ENCODE peak calls at places on chromosomes 7 and 10, in eight cellular contexts. One of them, this sample, is unnamed.

GRCh38 chr7:107446531-107446930 is 23.3 kb upstream of the GPR22 start:
- DNase-seq in ascending aorta: no peak
- DNase-seq in transverse colon: no peak
- DNase-seq in neural progenitor cell: no peak
- DNase-seq in astrocyte of the spinal cord: peak
- DNase-seq in foreskin fibroblast: peak
- DNase-seq in A549: no peak
- DNase-seq in MCF 10A: peak
- DNase-seq in this sample: no peak

GRCh38 chr7:11345621-11346020 is 371.9 kb downstream of the PHF14 start:
- DNase-seq in transverse colon: no peak
- DNase-seq in A549: no peak
- DNase-seq in astrocyte of the spinal cord: peak
- DNase-seq in foreskin fibroblast: no peak
- DNase-seq in MCF 10A: no peak
- DNase-seq in ascending aorta: no peak
- DNase-seq in neural progenitor cell: no peak
- DNase-seq in this sample: no peak

GRCh38 chr7:2838451-2838850 is 5.7 kb downstream of the GNA12 start:
- DNase-seq in neural progenitor cell: no peak
- DNase-seq in astrocyte of the spinal cord: no peak
- DNase-seq in ascending aorta: no peak
- DNase-seq in A549: no peak
- DNase-seq in MCF 10A: no peak
- DNase-seq in foreskin fibroblast: no peak
- DNase-seq in transverse colon: no peak
- DNase-seq in this sample: no peak

GRCh38 chr10:126349676-126350075 is 38.6 kb downstream of the ADAM12 start:
- DNase-seq in MCF 10A: no peak
- DNase-seq in neural progenitor cell: no peak
- DNase-seq in transverse colon: no peak
- DNase-seq in foreskin fibroblast: no peak
- DNase-seq in ascending aorta: no peak
- DNase-seq in A549: no peak
- DNase-seq in astrocyte of the spinal cord: no peak
- DNase-seq in this sample: no peak

GRCh38 chr7:46131916-46132795 is 211.1 kb upstream of the IGFBP3 start:
- DNase-seq in astrocyte of the spinal cord: peak
- DNase-seq in ascending aorta: no peak
- DNase-seq in neural progenitor cell: peak
- DNase-seq in MCF 10A: peak
- DNase-seq in foreskin fibroblast: peak
- DNase-seq in A549: no peak
- DNase-seq in transverse colon: no peak
- DNase-seq in this sample: no peak

GRCh38 chr7:98149293-98149692 is 42.6 kb downstream of the LMTK2 start:
- DNase-seq in transverse colon: peak
- DNase-seq in neural progenitor cell: no peak
- DNase-seq in MCF 10A: no peak
- DNase-seq in ascending aorta: no peak
- DNase-seq in astrocyte of the spinal cord: no peak
- DNase-seq in A549: no peak
- DNase-seq in foreskin fibroblast: no peak
- DNase-seq in this sample: no peak

GRCh38 chr10:33657154-33657900 is 322.9 kb upstream of the NRP1 start:
- DNase-seq in ascending aorta: no peak
- DNase-seq in transverse colon: no peak
- DNase-seq in MCF 10A: peak
- DNase-seq in astrocyte of the spinal cord: peak
- DNase-seq in neural progenitor cell: no peak
- DNase-seq in A549: no peak
- DNase-seq in foreskin fibroblast: peak
- DNase-seq in this sample: no peak

GRCh38 chr7:123633553-123633952 is 22.1 kb upstream of the LMOD2 start:
- DNase-seq in ascending aorta: no peak
- DNase-seq in foreskin fibroblast: peak
- DNase-seq in transverse colon: no peak
- DNase-seq in A549: no peak
- DNase-seq in neural progenitor cell: no peak
- DNase-seq in astrocyte of the spinal cord: peak
- DNase-seq in MCF 10A: peak
- DNase-seq in this sample: no peak

GRCh38 chr10:106614293-106614692 is 550.2 kb downstream of the SORCS1 start:
- DNase-seq in A549: no peak
- DNase-seq in transverse colon: no peak
- DNase-seq in astrocyte of the spinal cord: no peak
- DNase-seq in neural progenitor cell: no peak
- DNase-seq in ascending aorta: no peak
- DNase-seq in foreskin fibroblast: no peak
- DNase-seq in MCF 10A: no peak
- DNase-seq in this sample: no peak

GRCh38 chr7:131606346-131607290 is 50.2 kb upstream of the PODXL start:
- DNase-seq in neural progenitor cell: peak
- DNase-seq in astrocyte of the spinal cord: no peak
- DNase-seq in foreskin fibroblast: no peak
- DNase-seq in transverse colon: no peak
- DNase-seq in A549: no peak
- DNase-seq in MCF 10A: peak
- DNase-seq in ascending aorta: no peak
- DNase-seq in this sample: no peak

GRCh38 chr10:47176903-47177860 is 122.8 kb upstream of the GDF10 start:
- DNase-seq in foreskin fibroblast: peak
- DNase-seq in transverse colon: no peak
- DNase-seq in neural progenitor cell: no peak
- DNase-seq in MCF 10A: no peak
- DNase-seq in ascending aorta: no peak
- DNase-seq in A549: no peak
- DNase-seq in astrocyte of the spinal cord: no peak
- DNase-seq in this sample: no peak

GRCh38 chr7:18257711-18258110 is 230.1 kb upstream of the PRPS1L1 start:
- DNase-seq in neural progenitor cell: no peak
- DNase-seq in MCF 10A: peak
- DNase-seq in astrocyte of the spinal cord: no peak
- DNase-seq in A549: no peak
- DNase-seq in ascending aorta: no peak
- DNase-seq in foreskin fibroblast: peak
- DNase-seq in transverse colon: no peak
- DNase-seq in this sample: no peak

DNA sequence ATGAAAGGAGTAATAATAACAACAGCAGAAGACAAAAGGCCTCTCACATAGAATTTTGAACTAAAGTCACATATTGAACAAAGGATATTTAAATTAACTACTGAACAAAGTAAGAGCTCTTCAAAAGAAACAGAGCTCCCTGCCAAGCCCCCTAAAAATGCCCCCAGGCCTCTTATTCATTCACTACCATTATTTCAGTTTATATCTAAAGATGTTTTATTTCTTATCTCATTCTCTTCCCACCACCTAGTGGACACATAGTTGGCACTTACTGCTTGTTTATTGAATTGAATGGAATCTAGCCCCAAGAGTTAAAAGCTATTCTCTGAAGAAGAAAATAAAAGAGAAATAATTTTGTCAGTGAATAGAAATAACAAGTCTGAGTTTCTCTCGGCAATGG is 37.4 kb downstream of the VCL start:
- DNase-seq in ascending aorta: no peak
- DNase-seq in transverse colon: no peak
- DNase-seq in foreskin fibroblast: peak
- DNase-seq in astrocyte of the spinal cord: no peak
- DNase-seq in MCF 10A: no peak
- DNase-seq in neural progenitor cell: no peak
- DNase-seq in A549: no peak
- DNase-seq in this sample: no peak
- TF ChIP-seq CTCF in ascending aorta: peak
- TF ChIP-seq CTCF in transverse colon: no peak
- TF ChIP-seq CTCF in foreskin fibroblast: peak
- TF ChIP-seq CTCF in astrocyte of the spinal cord: peak
- TF ChIP-seq CTCF in MCF 10A: peak
- TF ChIP-seq CTCF in neural progenitor cell: peak
- TF ChIP-seq CTCF in A549: peak
- TF ChIP-seq CTCF in this sample: no peak

GRCh38 chr10:69829792-69830191 is 28.1 kb downstream of the COL13A1 start:
- DNase-seq in foreskin fibroblast: no peak
- DNase-seq in MCF 10A: no peak
- DNase-seq in A549: no peak
- DNase-seq in neural progenitor cell: no peak
- DNase-seq in astrocyte of the spinal cord: no peak
- DNase-seq in ascending aorta: no peak
- DNase-seq in transverse colon: no peak
- DNase-seq in this sample: no peak
- TF ChIP-seq CTCF in foreskin fibroblast: no peak
- TF ChIP-seq CTCF in MCF 10A: no peak
- TF ChIP-seq CTCF in A549: no peak
- TF ChIP-seq CTCF in neural progenitor cell: no peak
- TF ChIP-seq CTCF in astrocyte of the spinal cord: no peak
- TF ChIP-seq CTCF in ascending aorta: no peak
- TF ChIP-seq CTCF in transverse colon: no peak
- TF ChIP-seq CTCF in this sample: no peak

GRCh38 chr10:128211953-128212727 is 85.9 kb upstream of the MKI67 start:
- DNase-seq in MCF 10A: peak
- DNase-seq in foreskin fibroblast: peak
- DNase-seq in transverse colon: peak
- DNase-seq in astrocyte of the spinal cord: peak
- DNase-seq in neural progenitor cell: peak
- DNase-seq in ascending aorta: peak
- DNase-seq in A549: peak
- DNase-seq in this sample: peak

GRCh38 chr10:128209862-128210214 is 83.6 kb upstream of the MKI67 start:
- DNase-seq in astrocyte of the spinal cord: no peak
- DNase-seq in MCF 10A: no peak
- DNase-seq in transverse colon: no peak
- DNase-seq in neural progenitor cell: no peak
- DNase-seq in foreskin fibroblast: no peak
- DNase-seq in ascending aorta: no peak
- DNase-seq in A549: no peak
- DNase-seq in this sample: peak

GRCh38 chr10:128206676-128207075 is 80.5 kb upstream of the MKI67 start:
- DNase-seq in MCF 10A: no peak
- DNase-seq in transverse colon: no peak
- DNase-seq in foreskin fibroblast: no peak
- DNase-seq in neural progenitor cell: no peak
- DNase-seq in ascending aorta: peak
- DNase-seq in A549: no peak
- DNase-seq in astrocyte of the spinal cord: no peak
- DNase-seq in this sample: peak

GRCh38 chr10:128210215-128211063 is 84.2 kb upstream of the MKI67 start:
- DNase-seq in astrocyte of the spinal cord: peak
- DNase-seq in transverse colon: peak
- DNase-seq in neural progenitor cell: peak
- DNase-seq in MCF 10A: peak
- DNase-seq in foreskin fibroblast: peak
- DNase-seq in ascending aorta: peak
- DNase-seq in A549: peak
- DNase-seq in this sample: peak

DNA sequence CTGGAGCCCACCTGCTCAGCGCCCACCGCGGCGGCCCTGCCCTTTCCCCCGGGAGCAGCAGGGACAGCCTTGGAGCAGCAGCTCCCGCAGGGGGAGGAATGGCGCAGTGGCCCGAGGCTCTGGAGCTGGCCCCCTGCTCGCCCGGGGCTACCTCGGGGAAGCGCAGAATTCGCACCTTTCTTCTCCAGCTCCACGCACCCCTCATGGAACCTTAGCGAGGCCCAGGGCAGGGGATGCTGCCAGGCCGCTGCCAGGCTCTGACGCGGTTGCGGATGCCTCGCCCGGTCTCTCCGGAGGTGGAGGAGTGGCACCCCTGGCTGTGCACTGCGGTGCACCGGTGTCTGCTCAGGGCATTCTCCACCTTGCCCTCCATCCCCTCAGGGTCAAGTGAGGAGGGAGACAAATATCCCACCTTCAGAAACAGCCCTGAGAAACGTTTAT is 84.9 kb upstream of the MKI67 start:
- DNase-seq in A549: no peak
- DNase-seq in neural progenitor cell: no peak
- DNase-seq in transverse colon: no peak
- DNase-seq in astrocyte of the spinal cord: no peak
- DNase-seq in MCF 10A: no peak
- DNase-seq in ascending aorta: no peak
- DNase-seq in foreskin fibroblast: no peak
- DNase-seq in this sample: no peak
- TF ChIP-seq CTCF in A549: no peak
- TF ChIP-seq CTCF in neural progenitor cell: no peak
- TF ChIP-seq CTCF in transverse colon: no peak
- TF ChIP-seq CTCF in astrocyte of the spinal cord: no peak
- TF ChIP-seq CTCF in MCF 10A: no peak
- TF ChIP-seq CTCF in ascending aorta: no peak
- TF ChIP-seq CTCF in foreskin fibroblast: no peak
- TF ChIP-seq CTCF in this sample: no peak

GRCh38 chr7:141676618-141677017 is 25.3 kb downstream of the DENND11 start:
- DNase-seq in foreskin fibroblast: no peak
- DNase-seq in neural progenitor cell: no peak
- DNase-seq in astrocyte of the spinal cord: peak
- DNase-seq in MCF 10A: peak
- DNase-seq in ascending aorta: no peak
- DNase-seq in transverse colon: no peak
- DNase-seq in A549: no peak
- DNase-seq in this sample: no peak

GRCh38 chr7:141671705-141672496 is 30.1 kb downstream of the DENND11 start:
- DNase-seq in ascending aorta: no peak
- DNase-seq in astrocyte of the spinal cord: no peak
- DNase-seq in transverse colon: no peak
- DNase-seq in A549: no peak
- DNase-seq in neural progenitor cell: no peak
- DNase-seq in foreskin fibroblast: peak
- DNase-seq in MCF 10A: no peak
- DNase-seq in this sample: no peak

GRCh38 chr7:141674201-141674671 is 27.7 kb downstream of the DENND11 start:
- DNase-seq in ascending aorta: no peak
- DNase-seq in astrocyte of the spinal cord: peak
- DNase-seq in foreskin fibroblast: no peak
- DNase-seq in neural progenitor cell: peak
- DNase-seq in MCF 10A: peak
- DNase-seq in A549: no peak
- DNase-seq in transverse colon: no peak
- DNase-seq in this sample: no peak

GRCh38 chr7:141675431-141676210 is 26.3 kb downstream of the DENND11 start:
- DNase-seq in astrocyte of the spinal cord: no peak
- DNase-seq in MCF 10A: no peak
- DNase-seq in foreskin fibroblast: no peak
- DNase-seq in A549: no peak
- DNase-seq in neural progenitor cell: no peak
- DNase-seq in transverse colon: no peak
- DNase-seq in ascending aorta: no peak
- DNase-seq in this sample: no peak

DNA sequence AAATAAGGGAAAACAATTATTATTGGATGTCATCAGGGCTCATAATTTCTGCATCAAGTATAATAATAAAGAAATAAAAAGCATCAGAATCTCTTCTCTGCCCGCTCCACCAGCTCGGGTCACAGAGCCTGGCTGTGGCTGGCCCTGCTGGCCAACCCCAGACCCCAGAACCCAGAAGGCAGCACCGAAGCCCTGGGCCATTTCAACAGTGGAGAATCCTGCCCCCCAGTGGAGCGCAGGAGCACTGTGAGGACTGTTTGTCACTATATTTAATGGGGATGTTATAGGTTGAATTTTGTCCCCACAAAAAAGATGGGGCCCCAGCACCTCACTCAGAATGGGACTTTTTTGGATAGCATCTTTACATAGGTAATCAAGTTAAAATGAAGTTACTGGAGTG is 27.3 kb downstream of the DENND11 start:
- DNase-seq in A549: no peak
- DNase-seq in ascending aorta: no peak
- DNase-seq in transverse colon: no peak
- DNase-seq in MCF 10A: peak
- DNase-seq in foreskin fibroblast: no peak
- DNase-seq in neural progenitor cell: peak
- DNase-seq in astrocyte of the spinal cord: peak
- DNase-seq in this sample: no peak
- TF ChIP-seq CTCF in A549: peak
- TF ChIP-seq CTCF in ascending aorta: peak
- TF ChIP-seq CTCF in transverse colon: peak
- TF ChIP-seq CTCF in MCF 10A: peak
- TF ChIP-seq CTCF in foreskin fibroblast: peak
- TF ChIP-seq CTCF in neural progenitor cell: peak
- TF ChIP-seq CTCF in astrocyte of the spinal cord: peak
- TF ChIP-seq CTCF in this sample: no peak